ENCODE peak calls at places on chromosomes 4 and X, in six cellular contexts. One of them, this sample, is unnamed.
A peak's percentile ranks its signal among the peaks of the same experiment; 100 is the strongest.

GRCh38 chr4:94623507-94623906 is 134.2 kb upstream of the BMPR1B start:
- DNase-seq in neural progenitor cell: no peak
- DNase-seq in heart left ventricle: no peak
- DNase-seq in H1: no peak
- DNase-seq in tibial artery: no peak
- DNase-seq in aorta: no peak
- DNase-seq in this sample: no peak

GRCh38 chr4:151486166-151486565 is 77.2 kb downstream of the FHIP1A start:
- DNase-seq in neural progenitor cell: no peak
- DNase-seq in heart left ventricle: no peak
- DNase-seq in H1: no peak
- DNase-seq in tibial artery: no peak
- DNase-seq in aorta: no peak
- DNase-seq in this sample: no peak

GRCh38 chrX:115539841-115540240 is 21.1 kb upstream of the PLS3 start:
- DNase-seq in neural progenitor cell: no peak
- DNase-seq in heart left ventricle: no peak
- DNase-seq in H1: no peak
- DNase-seq in tibial artery: no peak
- DNase-seq in aorta: no peak
- DNase-seq in this sample: no peak

GRCh38 chrX:119753001-119753400 is 5.4 kb upstream of the SOWAHD start:
- DNase-seq in neural progenitor cell: no peak
- DNase-seq in heart left ventricle: no peak
- DNase-seq in H1: no peak
- DNase-seq in tibial artery: no peak
- DNase-seq in aorta: no peak
- DNase-seq in this sample: no peak

GRCh38 chr4:119314356-119314755 is 7.6 kb downstream of the FABP2 start:
- DNase-seq in neural progenitor cell: peak; percentile 68
- DNase-seq in heart left ventricle: no peak
- DNase-seq in H1: no peak
- DNase-seq in tibial artery: no peak
- DNase-seq in aorta: no peak
- DNase-seq in this sample: peak; percentile 10

GRCh38 chr4:52251864-52252263 is 200.8 kb downstream of the SPATA18 start:
- DNase-seq in neural progenitor cell: no peak
- DNase-seq in heart left ventricle: no peak
- DNase-seq in H1: no peak
- DNase-seq in tibial artery: no peak
- DNase-seq in aorta: no peak
- DNase-seq in this sample: no peak

GRCh38 chrX:120000490-120001246 is 57.1 kb upstream of the NKAP start:
- DNase-seq in neural progenitor cell: peak; percentile 38
- DNase-seq in heart left ventricle: no peak
- DNase-seq in H1: no peak
- DNase-seq in tibial artery: no peak
- DNase-seq in aorta: peak; percentile 75
- DNase-seq in this sample: peak; percentile 46

GRCh38 chr4:7506119-7506518 is 71.4 kb upstream of the PSAPL1 start:
- DNase-seq in neural progenitor cell: no peak
- DNase-seq in heart left ventricle: no peak
- DNase-seq in H1: no peak
- DNase-seq in tibial artery: no peak
- DNase-seq in aorta: no peak
- DNase-seq in this sample: no peak

GRCh38 chr4:89288430-89288829 is 19.2 kb downstream of the GPRIN3 start:
- DNase-seq in neural progenitor cell: no peak
- DNase-seq in heart left ventricle: no peak
- DNase-seq in H1: no peak
- DNase-seq in tibial artery: no peak
- DNase-seq in aorta: no peak
- DNase-seq in this sample: no peak

GRCh38 chrX:38620623-38621022 is 59.3 kb downstream of the TSPAN7 start:
- DNase-seq in neural progenitor cell: no peak
- DNase-seq in heart left ventricle: no peak
- DNase-seq in H1: no peak
- DNase-seq in tibial artery: no peak
- DNase-seq in aorta: no peak
- DNase-seq in this sample: no peak

GRCh38 chrX:109822861-109823260 is 89.8 kb upstream of the ACSL4 start:
- DNase-seq in neural progenitor cell: no peak
- DNase-seq in heart left ventricle: no peak
- DNase-seq in H1: no peak
- DNase-seq in tibial artery: no peak
- DNase-seq in aorta: no peak
- DNase-seq in this sample: no peak
- H3K27me3 ChIP-seq in neural progenitor cell: no peaks in the 10 kb centered on the region
- H3K27me3 ChIP-seq in heart left ventricle: no peaks in the 10 kb centered on the region
- H3K27me3 ChIP-seq in H1: no peaks in the 10 kb centered on the region
- H3K27me3 ChIP-seq in tibial artery: no peaks in the 10 kb centered on the region
- H3K27me3 ChIP-seq in aorta: no peaks in the 10 kb centered on the region
- H3K27me3 ChIP-seq in this sample: no peaks in the 10 kb centered on the region

GRCh38 chrX:50098749-50099148 is 102.1 kb downstream of the AKAP4 start:
- DNase-seq in neural progenitor cell: no peak
- DNase-seq in heart left ventricle: no peak
- DNase-seq in H1: no peak
- DNase-seq in tibial artery: no peak
- DNase-seq in aorta: no peak
- DNase-seq in this sample: no peak

GRCh38 chrX:50097121-50097520 is 103.7 kb downstream of the AKAP4 start:
- DNase-seq in neural progenitor cell: no peak
- DNase-seq in heart left ventricle: no peak
- DNase-seq in H1: no peak
- DNase-seq in tibial artery: no peak
- DNase-seq in aorta: no peak
- DNase-seq in this sample: no peak

GRCh38 chrX:50103866-50104566 is 96.8 kb downstream of the AKAP4 start:
- DNase-seq in neural progenitor cell: no peak
- DNase-seq in heart left ventricle: no peak
- DNase-seq in H1: no peak
- DNase-seq in tibial artery: no peak
- DNase-seq in aorta: no peak
- DNase-seq in this sample: no peak

GRCh38 chrX:50098241-50098640 is 102.6 kb downstream of the AKAP4 start:
- DNase-seq in neural progenitor cell: no peak
- DNase-seq in heart left ventricle: no peak
- DNase-seq in H1: no peak
- DNase-seq in tibial artery: no peak
- DNase-seq in aorta: no peak
- DNase-seq in this sample: no peak

GRCh38 chrX:50100188-50100587 is 100.6 kb downstream of the AKAP4 start:
- DNase-seq in neural progenitor cell: peak; percentile 23
- DNase-seq in heart left ventricle: no peak
- DNase-seq in H1: no peak
- DNase-seq in tibial artery: no peak
- DNase-seq in aorta: no peak
- DNase-seq in this sample: peak; percentile 6
- H3K27me3 ChIP-seq in neural progenitor cell: no peaks in the 10 kb centered on the region
- H3K27me3 ChIP-seq in heart left ventricle: no peaks in the 10 kb centered on the region
- H3K27me3 ChIP-seq in H1: no peaks in the 10 kb centered on the region
- H3K27me3 ChIP-seq in tibial artery: no peaks in the 10 kb centered on the region
- H3K27me3 ChIP-seq in aorta: no peaks in the 10 kb centered on the region
- H3K27me3 ChIP-seq in this sample: no peaks in the 10 kb centered on the region

GRCh38 chrX:108511721-108512120 is 72.1 kb downstream of the COL4A5 start:
- DNase-seq in neural progenitor cell: no peak
- DNase-seq in heart left ventricle: no peak
- DNase-seq in H1: no peak
- DNase-seq in tibial artery: no peak
- DNase-seq in aorta: no peak
- DNase-seq in this sample: no peak

DNA sequence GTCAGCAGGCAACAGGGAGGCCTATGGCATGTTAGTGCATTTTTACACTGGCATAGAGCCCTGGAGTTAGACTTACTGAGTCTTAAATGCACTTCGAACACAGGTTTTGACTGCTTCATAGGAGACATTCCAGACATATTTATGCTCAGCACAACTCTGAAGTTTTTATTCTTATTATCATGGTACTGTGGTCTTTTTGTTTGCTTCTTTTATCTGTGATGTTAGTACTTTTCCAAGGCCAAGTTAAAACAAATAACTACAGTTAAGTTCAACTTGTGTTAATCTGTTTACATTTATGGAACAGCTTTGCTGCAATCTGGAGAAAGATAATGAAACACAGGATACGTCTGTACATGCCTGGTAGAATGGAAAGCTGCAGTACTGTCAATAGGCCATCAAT is 76.5 kb downstream of the COL4A5 start:
- DNase-seq in neural progenitor cell: no peak
- DNase-seq in heart left ventricle: no peak
- DNase-seq in H1: no peak
- DNase-seq in tibial artery: no peak
- DNase-seq in aorta: no peak
- DNase-seq in this sample: no peak
- H3K27me3 ChIP-seq in neural progenitor cell: no peaks in the 10 kb centered on the region
- H3K27me3 ChIP-seq in heart left ventricle: no peaks in the 10 kb centered on the region
- H3K27me3 ChIP-seq in H1: no peaks in the 10 kb centered on the region
- H3K27me3 ChIP-seq in tibial artery: no peaks in the 10 kb centered on the region
- H3K27me3 ChIP-seq in aorta: no peaks in the 10 kb centered on the region
- H3K27me3 ChIP-seq in this sample: no peaks in the 10 kb centered on the region

DNA sequence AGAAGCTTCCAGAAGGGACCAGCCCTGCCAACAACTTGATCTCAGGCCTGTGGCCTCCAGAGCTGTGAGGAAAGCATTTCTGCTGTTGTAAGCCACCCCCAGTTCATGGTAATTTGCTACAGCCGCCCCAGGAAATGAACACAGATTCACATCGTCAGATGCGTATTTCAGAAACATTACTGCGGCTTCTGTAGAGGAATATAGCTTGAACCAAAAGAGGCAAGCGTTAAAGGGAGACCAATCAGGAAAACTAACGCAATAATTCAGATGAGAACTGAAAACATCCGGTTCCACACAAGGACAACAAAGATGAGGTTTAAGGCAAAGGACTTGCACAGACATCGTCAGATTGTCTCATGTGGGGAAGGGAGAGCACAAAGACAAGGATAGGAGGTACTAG is 128.4 kb upstream of the TBL1X start:
- DNase-seq in neural progenitor cell: no peak
- DNase-seq in heart left ventricle: no peak
- DNase-seq in H1: no peak
- DNase-seq in tibial artery: no peak
- DNase-seq in aorta: no peak
- DNase-seq in this sample: no peak
- H3K27me3 ChIP-seq in neural progenitor cell: no peaks in the 10 kb centered on the region
- H3K27me3 ChIP-seq in heart left ventricle: no peaks in the 10 kb centered on the region
- H3K27me3 ChIP-seq in H1: no peaks in the 10 kb centered on the region
- H3K27me3 ChIP-seq in tibial artery: no peaks in the 10 kb centered on the region
- H3K27me3 ChIP-seq in aorta: no peaks in the 10 kb centered on the region
- H3K27me3 ChIP-seq in this sample: peaks cover 2% of the 10 kb centered on the region

GRCh38 chr4:159141193-159141592 is 38.3 kb downstream of the RAPGEF2 start:
- DNase-seq in neural progenitor cell: no peak
- DNase-seq in heart left ventricle: no peak
- DNase-seq in H1: no peak
- DNase-seq in tibial artery: no peak
- DNase-seq in aorta: no peak
- DNase-seq in this sample: no peak

GRCh38 chr4:159134422-159134821 is 31.5 kb downstream of the RAPGEF2 start:
- DNase-seq in neural progenitor cell: no peak
- DNase-seq in heart left ventricle: no peak
- DNase-seq in H1: no peak
- DNase-seq in tibial artery: no peak
- DNase-seq in aorta: no peak
- DNase-seq in this sample: no peak

GRCh38 chr4:159131564-159131963 is 28.7 kb downstream of the RAPGEF2 start:
- DNase-seq in neural progenitor cell: no peak
- DNase-seq in heart left ventricle: no peak
- DNase-seq in H1: no peak
- DNase-seq in tibial artery: no peak
- DNase-seq in aorta: no peak
- DNase-seq in this sample: no peak

GRCh38 chr4:159142254-159142653 is 39.4 kb downstream of the RAPGEF2 start:
- DNase-seq in neural progenitor cell: no peak
- DNase-seq in heart left ventricle: no peak
- DNase-seq in H1: no peak
- DNase-seq in tibial artery: no peak
- DNase-seq in aorta: no peak
- DNase-seq in this sample: no peak

DNA sequence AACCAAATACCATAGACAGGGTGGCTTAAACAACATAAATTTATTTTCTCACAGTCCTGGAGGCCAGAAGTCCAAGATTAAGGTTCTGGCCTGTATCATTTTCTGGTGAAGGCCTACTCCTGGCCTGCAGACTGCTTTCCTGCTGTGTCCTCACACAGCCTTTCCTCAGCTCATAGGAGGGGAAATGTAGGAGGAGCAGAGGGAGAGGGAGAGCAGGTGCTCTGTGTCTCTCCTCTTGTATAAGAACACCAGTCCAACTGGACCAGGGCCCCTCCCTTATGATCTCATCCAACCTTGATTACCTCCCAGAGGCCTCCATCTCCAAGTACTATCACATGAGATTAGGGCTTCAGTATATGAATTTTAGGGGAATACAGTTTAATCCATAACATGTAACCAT is 34.3 kb downstream of the RAPGEF2 start:
- DNase-seq in neural progenitor cell: peak; percentile 24
- DNase-seq in heart left ventricle: no peak
- DNase-seq in H1: no peak
- DNase-seq in tibial artery: no peak
- DNase-seq in aorta: no peak
- DNase-seq in this sample: peak; percentile 8
- H3K27me3 ChIP-seq in neural progenitor cell: no peaks in the 10 kb centered on the region
- H3K27me3 ChIP-seq in heart left ventricle: no peaks in the 10 kb centered on the region
- H3K27me3 ChIP-seq in H1: no peaks in the 10 kb centered on the region
- H3K27me3 ChIP-seq in tibial artery: no peaks in the 10 kb centered on the region
- H3K27me3 ChIP-seq in aorta: no peaks in the 10 kb centered on the region
- H3K27me3 ChIP-seq in this sample: no peaks in the 10 kb centered on the region

GRCh38 chr4:41746025-41746439 is 2.5 kb downstream of the PHOX2B start:
- DNase-seq in neural progenitor cell: peak; percentile 42
- DNase-seq in heart left ventricle: no peak
- DNase-seq in H1: no peak
- DNase-seq in tibial artery: no peak
- DNase-seq in aorta: no peak
- DNase-seq in this sample: no peak
- H3K27me3 ChIP-seq in neural progenitor cell: peaks cover 100% of the 10 kb centered on the region
- H3K27me3 ChIP-seq in heart left ventricle: peaks cover 82% of the 10 kb centered on the region
- H3K27me3 ChIP-seq in H1: peaks cover 84% of the 10 kb centered on the region
- H3K27me3 ChIP-seq in tibial artery: peaks cover 88% of the 10 kb centered on the region
- H3K27me3 ChIP-seq in aorta: no peaks in the 10 kb centered on the region
- H3K27me3 ChIP-seq in this sample: peaks cover 99% of the 10 kb centered on the region

DNA sequence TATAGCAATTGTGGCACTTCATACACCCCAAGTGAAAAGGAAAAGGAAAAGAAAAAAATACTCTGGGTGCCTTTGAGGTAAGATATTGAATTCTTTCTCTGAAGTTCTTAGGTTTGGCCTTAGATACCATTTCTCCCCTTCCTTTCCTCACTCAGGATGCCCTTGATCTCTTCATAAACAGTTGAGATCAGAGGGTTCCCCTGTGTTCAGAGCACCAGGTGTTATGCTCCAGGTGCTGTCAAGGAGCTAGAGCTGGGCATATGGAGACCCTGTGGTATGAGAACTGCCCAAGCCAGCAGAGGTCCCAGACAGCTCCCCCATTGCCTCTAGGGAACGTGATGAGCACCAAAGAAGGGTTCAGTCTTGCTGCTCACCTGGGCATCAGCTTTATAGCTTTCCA is 17.1 kb upstream of the CD40LG start:
- DNase-seq in neural progenitor cell: no peak
- DNase-seq in heart left ventricle: no peak
- DNase-seq in H1: no peak
- DNase-seq in tibial artery: no peak
- DNase-seq in aorta: no peak
- DNase-seq in this sample: no peak
- H3K27me3 ChIP-seq in neural progenitor cell: no peaks in the 10 kb centered on the region
- H3K27me3 ChIP-seq in heart left ventricle: no peaks in the 10 kb centered on the region
- H3K27me3 ChIP-seq in H1: no peaks in the 10 kb centered on the region
- H3K27me3 ChIP-seq in tibial artery: no peaks in the 10 kb centered on the region
- H3K27me3 ChIP-seq in aorta: no peaks in the 10 kb centered on the region
- H3K27me3 ChIP-seq in this sample: no peaks in the 10 kb centered on the region

GRCh38 chrX:71913156-71913950 is 2.7 kb downstream of the NHSL2 start:
- DNase-seq in neural progenitor cell: no peak
- DNase-seq in heart left ventricle: no peak
- DNase-seq in H1: no peak
- DNase-seq in tibial artery: no peak
- DNase-seq in aorta: no peak
- DNase-seq in this sample: no peak
- H3K27me3 ChIP-seq in neural progenitor cell: no peaks in the 10 kb centered on the region
- H3K27me3 ChIP-seq in heart left ventricle: no peaks in the 10 kb centered on the region
- H3K27me3 ChIP-seq in H1: no peaks in the 10 kb centered on the region
- H3K27me3 ChIP-seq in tibial artery: peaks cover 12% of the 10 kb centered on the region
- H3K27me3 ChIP-seq in aorta: no peaks in the 10 kb centered on the region
- H3K27me3 ChIP-seq in this sample: no peaks in the 10 kb centered on the region

This sample was measured in H7.